ENCODE peak calls at places on chromosome X, in four cellular contexts. J is ascending aorta; E is CD8-positive, alpha-beta memory T cell; K is PC-9. P is an unnamed sample. For H3K4me1, the result is how much of the 10 kb centered on the place peaks cover.

GRCh38 chrX:54043696-54044125 is 562 bp downstream of the PHF8 start:
- DNase-seq in J (no peak), E (peak), K (no peak), P (no peak)

GRCh38 chrX:17813277-17813676 is 47.8 kb downstream of the RAI2 start:
- DNase-seq in J (no peak), E (no peak), K (no peak), P (no peak)

GRCh38 chrX:149881081-149881711 is at the start of gene MAGEA8:
- DNase-seq in J (no peak), E (no peak), K (no peak), P (peak)

GRCh38 chrX:15854080-15854655 is 445 bp downstream of the AP1S2 start:
- DNase-seq in J (peak), E (no peak), K (peak), P (peak)

GRCh38 chrX:15336023-15336413 is 695 bp upstream of the PIGA start:
- DNase-seq in J (no peak), E (peak), K (peak), P (peak)

GRCh38 chrX:131802836-131803626 is 220.1 kb upstream of the STK26 start:
- DNase-seq in J (peak), E (peak), K (peak), P (peak)

GRCh38 chrX:115333446-115333845 is 43.9 kb downstream of the LUZP4 start:
- DNase-seq in J (no peak), E (no peak), K (no peak), P (no peak)

GRCh38 chrX:122934131-122934530 is 249.9 kb upstream of the GRIA3 start:
- DNase-seq in J (no peak), E (no peak), K (no peak), P (no peak)

GRCh38 chrX:150303386-150304097 is 59.6 kb upstream of the MAMLD1 start:
- DNase-seq in J (no peak), E (no peak), K (peak), P (no peak)

GRCh38 chrX:30161043-30161442 is 54.3 kb upstream of the MAGEB2 start:
- DNase-seq in J (no peak), E (no peak), K (no peak), P (no peak)

GRCh38 chrX:133375558-133376340 is 39.5 kb downstream of the GPC4 start:
- DNase-seq in J (no peak), E (no peak), K (no peak), P (peak)

GRCh38 chrX:132692066-132692465 is 203.2 kb upstream of the MBNL3 start:
- DNase-seq in J (no peak), E (no peak), K (no peak), P (no peak)

GRCh38 chrX:37380920-37381319 is 31.8 kb downstream of the PRRG1 start:
- DNase-seq in J (no peak), E (no peak), K (peak), P (no peak)

GRCh38 chrX:24839331-24839730 is 145.6 kb downstream of the POLA1 start:
- DNase-seq in J (no peak), E (no peak), K (no peak), P (no peak)
- H3K4me3 ChIP-seq in J (no peak), E (no peak), K (no peak), P (no peak)

GRCh38 chrX:154363706-154364439 is 10.6 kb downstream of the FLNA start:
- DNase-seq in J (no peak), E (no peak), K (no peak), P (no peak)

GRCh38 chrX:154359362-154360154 is 14.9 kb downstream of the FLNA start:
- DNase-seq in J (no peak), E (no peak), K (no peak), P (no peak)

GRCh38 chrX:154360155-154360713 is 14.2 kb downstream of the FLNA start:
- DNase-seq in J (no peak), E (no peak), K (no peak), P (no peak)

GRCh38 chrX:154365052-154365600 is 9.3 kb downstream of the FLNA start:
- DNase-seq in J (no peak), E (no peak), K (no peak), P (no peak)

GRCh38 chrX:154362085-154362742 is 12.2 kb downstream of the FLNA start:
- DNase-seq in J (no peak), E (no peak), K (no peak), P (no peak)
- H3K4me1 ChIP-seq in J (under half), E (under half), K (under half), P (under half)

GRCh38 chrX:144627947-144628346 is 619.4 kb upstream of the SPANXN1 start:
- DNase-seq in J (no peak), E (no peak), K (peak), P (no peak)
- H3K4me3 ChIP-seq in J (no peak), E (no peak), K (no peak), P (no peak)

GRCh38 chrX:129779747-129780146 is at the start of gene SASH3:
- DNase-seq in J (peak), E (peak), K (no peak), P (no peak)

GRCh38 chrX:129782015-129782495 is 2.3 kb downstream of the SASH3 start:
- DNase-seq in J (no peak), E (no peak), K (no peak), P (no peak)

GRCh38 chrX:129780441-129781105 is 824 bp downstream of the SASH3 start:
- DNase-seq in J (no peak), E (no peak), K (no peak), P (no peak)

GRCh38 chrX:129782706-129783105 is 3.0 kb downstream of the SASH3 start:
- DNase-seq in J (no peak), E (no peak), K (no peak), P (no peak)

DNA sequence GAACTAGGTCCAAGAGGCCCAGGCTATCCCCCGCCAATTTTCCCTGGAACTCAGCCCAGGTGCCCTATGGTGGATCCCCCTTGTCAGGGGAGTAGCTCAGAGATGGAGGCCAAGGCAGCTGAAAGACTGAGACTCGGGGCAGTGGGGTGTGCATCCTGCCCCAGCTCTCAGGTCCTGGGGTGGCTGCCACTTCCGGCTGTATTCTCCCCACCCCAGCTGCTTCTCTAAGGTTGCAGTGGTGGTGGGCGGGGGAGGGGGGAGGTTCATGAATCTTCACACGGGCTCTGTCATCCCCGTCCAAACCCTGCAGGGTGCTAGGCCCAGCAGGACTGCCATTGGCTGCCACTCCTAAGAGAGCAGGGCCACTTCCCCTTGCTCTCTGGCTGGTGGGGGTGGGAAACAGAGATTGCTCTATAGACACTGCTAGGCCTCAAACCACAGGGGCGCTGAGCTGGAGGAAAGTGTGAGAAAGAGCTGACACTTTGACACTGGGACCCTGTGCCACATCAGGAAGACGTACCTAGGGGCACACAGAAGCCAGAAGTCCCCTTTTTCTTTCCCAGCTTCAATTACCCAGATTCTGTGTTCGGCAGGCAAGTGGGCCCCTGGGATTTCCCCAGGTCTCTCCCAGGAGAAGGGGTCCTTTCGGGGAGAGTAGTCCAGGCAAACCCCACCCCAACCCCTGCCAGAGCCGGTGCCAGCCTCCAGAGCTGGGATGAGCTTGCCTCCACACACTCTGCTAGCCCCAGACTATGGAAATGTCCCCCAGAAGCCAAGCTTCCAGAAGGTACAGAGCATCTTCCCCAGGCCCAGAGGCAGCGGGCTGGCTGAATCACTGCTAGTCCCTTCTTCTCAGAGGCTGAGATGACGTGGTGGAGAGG is 1.6 kb downstream of the SASH3 start:
- DNase-seq in J (peak), E (peak), K (no peak), P (no peak)
- H3K4me1 ChIP-seq in J (under half), E (half or more), K (under half), P (under half)

GRCh38 chrX:22056235-22056634 is 24.1 kb downstream of the PHEX start:
- DNase-seq in J (no peak), E (no peak), K (no peak), P (no peak)

GRCh38 chrX:22060952-22061351 is 28.8 kb downstream of the PHEX start:
- DNase-seq in J (no peak), E (no peak), K (no peak), P (no peak)

GRCh38 chrX:22059800-22060199 is 27.7 kb downstream of the PHEX start:
- DNase-seq in J (no peak), E (no peak), K (no peak), P (no peak)

GRCh38 chrX:22060451-22060940 is 28.4 kb downstream of the PHEX start:
- DNase-seq in J (no peak), E (no peak), K (peak), P (no peak)

GRCh38 chrX:22057667-22058066 is 25.5 kb downstream of the PHEX start:
- DNase-seq in J (no peak), E (no peak), K (no peak), P (no peak)
- H3K4me3 ChIP-seq in J (no peak), E (no peak), K (no peak), P (no peak)

DNA sequence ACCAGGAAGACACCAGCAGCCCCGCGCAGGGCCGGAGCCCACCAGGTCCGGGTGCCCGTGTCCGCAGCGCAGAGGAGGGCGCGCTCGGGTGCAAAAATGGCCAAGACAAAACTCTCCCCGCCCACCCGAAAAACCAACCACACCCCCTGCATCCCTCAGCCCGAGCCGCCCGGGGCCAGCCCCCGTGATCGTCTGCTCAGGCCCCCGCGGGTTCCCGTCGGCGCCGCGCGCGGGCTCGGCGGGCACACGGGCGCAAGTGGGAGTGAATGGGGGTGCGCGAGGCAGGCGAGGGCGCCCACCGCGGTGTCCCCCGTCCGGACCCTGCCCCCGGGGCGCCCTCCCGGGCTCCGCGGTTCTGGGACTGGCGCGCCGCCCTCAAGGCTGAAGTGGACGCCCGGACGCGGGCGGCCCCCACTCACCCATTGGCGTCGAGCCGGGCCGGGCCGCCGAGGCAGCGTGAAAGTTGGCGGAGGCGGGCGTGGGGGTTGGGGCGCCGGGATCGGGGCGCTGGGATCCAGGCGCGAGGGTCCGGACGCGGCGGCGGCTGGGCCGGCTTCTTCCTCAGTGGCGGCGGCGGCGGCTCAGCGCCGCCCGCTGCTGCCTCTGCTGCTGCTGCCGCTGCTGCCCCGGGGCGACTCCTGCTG is 390 bp downstream of the SH3KBP1 start:
- DNase-seq in J (no peak), E (peak), K (no peak), P (peak)
- H3K4me1 ChIP-seq in J (under half), E (under half), K (under half), P (under half)

GRCh38 chrX:136909119-136909705 is 28.7 kb upstream of the RBMX start:
- DNase-seq in J (peak), E (peak), K (peak), P (peak)
- H3K4me3 ChIP-seq in J (peak), E (peak), K (peak), P (peak)

P was measured in pancreas.